ENCODE peak calls at places on chromosomes 2 and 18, in six cellular contexts. N, F, O, V, A and Y are unnamed samples.

GRCh38 chr2:54206596-54206995 is 49.4 kb downstream of the TSPYL6 start:
- DNase-seq in N (peak; percentile 30), O (no peak), A (peak; percentile 41), V (no peak), F (peak; percentile 51), Y (peak; percentile 46)

GRCh38 chr2:140057928-140058327 is 1277.7 kb upstream of the NXPH2 start:
- DNase-seq in V (no peak), A (no peak), N (peak; percentile 1), F (no peak), O (no peak), Y (no peak)

GRCh38 chr2:96596596-96596995 is 41.5 kb downstream of the KANSL3 start:
- DNase-seq in F (no peak), N (no peak), A (no peak), V (no peak), O (no peak), Y (no peak)

GRCh38 chr2:135960598-135961551 is 24.6 kb downstream of the DARS1 start:
- DNase-seq in O (no peak), A (peak; percentile 66), V (no peak), F (no peak), N (peak; percentile 37), Y (peak; percentile 80)

GRCh38 chr2:156190532-156190931 is 142.0 kb downstream of the NR4A2 start:
- DNase-seq in O (no peak), A (no peak), V (no peak), N (no peak), F (no peak), Y (no peak)

GRCh38 chr2:171416009-171416926 is 17.5 kb downstream of the METTL8 start:
- DNase-seq in F (peak; percentile 91), O (peak; percentile 86), A (peak; percentile 95), V (peak; percentile 64), N (peak; percentile 93), Y (peak; percentile 98)

GRCh38 chr18:500556-501405 is at the start of gene COLEC12:
- DNase-seq in V (peak; percentile 58), N (peak; percentile 53), O (no peak), A (peak; percentile 60), F (peak; percentile 33), Y (no peak)

GRCh38 chr2:159459279-159459678 is 157.1 kb downstream of the BAZ2B start:
- DNase-seq in V (no peak), N (no peak), F (no peak), O (no peak), A (no peak), Y (peak; percentile 14)

GRCh38 chr18:3016584-3017292 is 3.8 kb upstream of the LPIN2 start:
- DNase-seq in V (no peak), A (peak; percentile 19), F (no peak), O (no peak), N (no peak), Y (no peak)

GRCh38 chr2:110637093-110637492 is 40.8 kb downstream of the BUB1 start:
- DNase-seq in A (no peak), V (no peak), O (no peak), N (no peak), F (no peak), Y (no peak)

DNA sequence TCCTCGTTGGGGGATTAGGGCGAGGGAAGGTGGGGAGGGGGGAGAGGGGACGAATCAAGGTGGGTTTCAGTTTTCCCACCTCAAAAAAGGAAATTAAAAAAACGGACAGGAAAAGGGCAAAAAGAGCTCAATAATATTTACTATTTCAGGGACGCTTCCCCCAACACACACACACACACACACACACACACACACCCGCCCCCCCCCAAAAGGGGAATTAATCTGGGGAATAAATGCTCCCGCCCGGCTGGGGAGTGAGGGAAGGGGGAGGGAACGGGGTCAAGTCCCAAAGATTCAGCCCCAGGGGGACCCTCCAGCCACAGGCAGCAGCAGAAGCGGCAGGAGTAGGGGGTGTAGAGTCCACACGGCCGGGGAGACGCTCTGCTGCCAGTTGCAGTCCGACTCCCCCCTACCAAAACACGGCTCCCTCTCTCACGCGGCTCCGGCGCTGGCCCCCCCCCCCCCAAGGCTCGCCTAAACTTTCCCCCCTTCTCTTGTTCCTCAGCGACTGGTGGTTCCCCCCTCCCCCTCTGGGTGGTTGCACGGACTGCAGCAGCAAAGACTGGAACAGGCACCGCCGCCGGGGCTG is 472 bp downstream of the XPO1 start:
- DNase-seq in O (no peak), A (no peak), N (no peak), F (peak; percentile 48), V (peak; percentile 15), Y (no peak)
- H2BK120ac ChIP-seq in O (peak overlapping the region; percentile 93), A (peak overlapping the region; percentile 98), N (peak overlapping the region; percentile 82), F (peak overlapping the region; percentile 95), V (peak overlapping the region; percentile 97), Y (peak overlapping the region; percentile 30)

GRCh38 chr2:168639501-168639900 is 162.9 kb upstream of the NOSTRIN start:
- DNase-seq in A (peak; percentile 94), N (peak; percentile 94), V (no peak), O (no peak), F (no peak), Y (peak; percentile 85)

GRCh38 chr2:168641636-168642035 is 160.8 kb upstream of the NOSTRIN start:
- DNase-seq in O (no peak), A (no peak), F (no peak), V (no peak), N (no peak), Y (peak; percentile 9)

GRCh38 chr2:168640039-168640438 is 162.4 kb upstream of the NOSTRIN start:
- DNase-seq in A (no peak), N (no peak), O (no peak), V (no peak), F (peak; percentile 54), Y (no peak)

GRCh38 chr2:168642873-168643272 is 159.6 kb upstream of the NOSTRIN start:
- DNase-seq in O (no peak), A (no peak), F (no peak), N (no peak), V (no peak), Y (no peak)

GRCh38 chr2:168639024-168639423 is 163.4 kb upstream of the NOSTRIN start:
- DNase-seq in V (no peak), O (no peak), A (no peak), F (peak; percentile 49), N (no peak), Y (no peak)
- H3K4me2 ChIP-seq in V (no peak overlapping the region), O (no peak overlapping the region), A (no peak overlapping the region), F (peak overlapping the region; percentile 39), N (no peak overlapping the region), Y (peak overlapping the region; percentile 44)

GRCh38 chr2:62265116-62265515 is 69.2 kb downstream of the B3GNT2 start:
- DNase-seq in A (peak; percentile 48), O (no peak), N (no peak), F (peak; percentile 29), V (no peak), Y (no peak)
- H2BK120ac ChIP-seq in A (no peak overlapping the region), O (no peak overlapping the region), N (no peak overlapping the region), F (no peak overlapping the region), V (no peak overlapping the region), Y (no peak overlapping the region)

GRCh38 chr2:196598412-196598811 is 41.1 kb upstream of the CCDC150 start:
- DNase-seq in F (peak; percentile 38), V (no peak), N (no peak), O (no peak), A (no peak), Y (no peak)
- H3K4me2 ChIP-seq in F (no peak overlapping the region), V (no peak overlapping the region), N (no peak overlapping the region), O (no peak overlapping the region), A (no peak overlapping the region), Y (no peak overlapping the region)

GRCh38 chr2:202032841-202033316 is 776 bp upstream of the FZD7 start:
- DNase-seq in O (peak; percentile 67), V (peak; percentile 77), A (peak; percentile 80), F (peak; percentile 42), N (peak; percentile 79), Y (peak; percentile 51)

GRCh38 chr2:202033317-202034248 is at the start of gene FZD7:
- DNase-seq in O (peak; percentile 94), N (peak; percentile 97), F (peak; percentile 90), V (peak; percentile 94), A (peak; percentile 94), Y (peak; percentile 92)

GRCh38 chr2:202031261-202031986 is 2.2 kb upstream of the FZD7 start:
- DNase-seq in F (no peak), O (no peak), V (no peak), N (no peak), A (no peak), Y (no peak)

GRCh38 chr2:202034249-202035088 is 814 bp downstream of the FZD7 start:
- DNase-seq in O (no peak), N (peak; percentile 52), A (peak; percentile 69), F (peak; percentile 60), V (no peak), Y (no peak)

DNA sequence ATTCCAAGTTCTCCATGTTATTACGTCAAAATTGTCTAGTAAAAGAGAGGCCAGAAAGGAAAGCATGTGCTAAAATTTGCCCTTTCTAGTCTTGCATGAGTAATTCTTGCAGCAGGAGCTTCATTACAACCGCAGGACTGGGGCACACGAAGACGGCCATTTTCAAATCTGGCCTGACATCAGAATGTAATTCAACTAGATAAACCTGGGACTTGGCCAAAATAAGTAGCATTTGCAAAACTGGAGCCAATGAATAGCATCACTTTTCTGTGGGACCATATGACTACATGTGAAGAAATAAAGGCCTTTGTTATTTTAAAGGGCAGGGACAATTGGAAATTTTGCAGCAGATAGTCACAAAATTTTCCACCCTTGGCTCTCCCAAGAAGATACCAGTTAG is 3.0 kb upstream of the FZD7 start:
- DNase-seq in A (no peak), V (no peak), O (no peak), F (no peak), N (no peak), Y (peak; percentile 92)
- H2BK120ac ChIP-seq in A (no peak overlapping the region), V (no peak overlapping the region), O (no peak overlapping the region), F (no peak overlapping the region), N (no peak overlapping the region), Y (peak overlapping the region; percentile 65)

GRCh38 chr2:72147303-72147970 is at the start of gene CYP26B1:
- DNase-seq in N (peak; percentile 45), F (peak; percentile 28), V (peak; percentile 52), O (peak; percentile 60), A (no peak), Y (no peak)
- H3K4me2 ChIP-seq in N (peak within 1 kb of the TSS; percentile 69), F (peak within 1 kb of the TSS; percentile 89), V (peak within 1 kb of the TSS; percentile 78), O (peak within 1 kb of the TSS; percentile 87), A (peak within 1 kb of the TSS; percentile 87), Y (peak within 1 kb of the TSS; percentile 97)